ENCODE peak calls at places on chromosomes 11 and 22, in ten cellular contexts. Q is fibroblast of pulmonary artery, G is WERI-Rb-1, E is GM12878, K is stomach, H is SK-N-SH, Y is left ventricle myocardium inferior, A is A673, Z is epithelial cell of esophagus, I is lung. R is an unnamed sample.

GRCh38 chr22:33923033-33923432 is 2.8 kb upstream of the LARGE1 start:
- DNase-seq in A (no peak), Y (no peak), Z (no peak), H (no peak), K (no peak), E (no peak), Q (peak; percentile 35), G (no peak), I (no peak), R (no peak)

GRCh38 chr11:46916669-46917108 is 1.7 kb downstream of the LRP4 start:
- DNase-seq in K (peak; percentile 51), Y (peak; percentile 70), H (peak; percentile 81), E (no peak), G (peak; percentile 52), A (peak; percentile 96), Q (peak; percentile 80), Z (peak; percentile 85), I (no peak), R (no peak)

GRCh38 chr11:3905080-3905953 is 49.9 kb downstream of the STIM1 start:
- DNase-seq in Q (peak; percentile 86), K (peak; percentile 34), G (no peak), I (peak; percentile 42), E (no peak), Y (no peak), H (no peak), A (no peak), Z (peak; percentile 91), R (no peak)

GRCh38 chr22:29259253-29259899 is 8.4 kb downstream of the RHBDD3 start:
- DNase-seq in Y (no peak), E (no peak), K (no peak), A (no peak), Z (no peak), H (peak; percentile 42), I (no peak), G (no peak), Q (no peak), R (no peak)

GRCh38 chr11:113329725-113330124 is 15.3 kb downstream of the TTC12 start:
- DNase-seq in E (no peak), K (no peak), G (no peak), H (no peak), I (no peak), Z (no peak), Q (no peak), A (no peak), Y (no peak), R (no peak)

GRCh38 chr22:40310081-40310770 is 36.1 kb upstream of the ADSL start:
- DNase-seq in G (no peak), K (no peak), Y (no peak), Z (no peak), E (no peak), Q (peak; percentile 36), I (no peak), A (no peak), H (no peak), R (no peak)

GRCh38 chr11:123616505-123617198 is 37.8 kb downstream of the SCN3B start:
- DNase-seq in E (no peak), Z (peak; percentile 93), Y (peak; percentile 70), Q (peak; percentile 91), K (no peak), A (peak; percentile 25), I (peak; percentile 34), G (no peak), H (peak; percentile 67), R (no peak)

GRCh38 chr11:87878373-87878779 is 296.9 kb downstream of the RAB38 start:
- DNase-seq in A (peak; percentile 58), I (no peak), Z (peak; percentile 66), H (no peak), Y (no peak), E (no peak), G (peak; percentile 32), K (no peak), Q (peak; percentile 73), R (no peak)

GRCh38 chr11:93444671-93445073 is 98.5 kb downstream of the SMCO4 start:
- DNase-seq in A (no peak), Z (peak; percentile 91), G (peak; percentile 14), H (no peak), K (no peak), I (no peak), E (no peak), Y (no peak), Q (peak; percentile 42), R (no peak)

GRCh38 chr11:2770556-2771301 is 70.9 kb upstream of the KCNQ1OT1 start:
- DNase-seq in H (no peak), I (peak; percentile 14), A (no peak), G (peak; percentile 7), Z (no peak), K (peak; percentile 23), E (no peak), Q (no peak), Y (no peak), R (no peak)

DNA sequence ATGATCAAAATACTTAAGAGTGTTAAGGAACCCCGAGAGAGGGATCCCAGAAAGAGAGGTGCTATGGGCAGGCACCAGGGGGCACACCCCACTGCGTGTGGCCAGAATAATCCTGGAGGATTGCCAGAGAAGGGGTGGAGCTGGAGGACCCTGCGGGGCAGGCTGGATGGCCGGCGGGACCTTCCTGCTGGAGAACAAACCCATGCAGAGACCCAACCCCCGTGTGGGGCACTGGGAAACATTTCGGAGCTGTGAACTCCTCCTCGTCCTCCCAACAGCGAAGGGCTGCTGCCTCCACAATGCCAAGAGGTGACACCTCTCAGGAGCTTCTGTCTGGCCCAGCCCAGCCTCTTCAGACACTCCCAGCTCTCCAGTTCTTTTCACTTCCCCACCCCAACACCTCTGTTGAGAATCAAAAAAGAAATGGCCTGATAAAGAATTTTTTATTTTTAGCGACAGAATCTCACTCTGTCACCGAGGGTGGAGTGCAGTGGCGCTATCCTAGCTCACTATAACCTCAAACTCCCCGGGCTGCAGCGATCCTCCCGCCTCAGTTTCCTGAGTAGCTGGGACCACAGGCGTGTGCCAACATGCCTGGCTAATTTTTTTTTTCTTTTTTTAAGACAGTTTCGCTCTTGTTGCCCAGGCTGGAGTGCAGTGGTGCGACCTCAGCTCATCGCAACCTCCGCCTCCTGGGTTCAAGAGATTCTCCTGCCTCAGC is 25.6 kb downstream of the RHOD start:
- DNase-seq in Z (no peak), H (peak; percentile 55), K (no peak), I (no peak), Q (peak; percentile 11), A (no peak), E (no peak), Y (no peak), G (peak; percentile 54), R (no peak)
- TF ChIP-seq CTCF in Z (peak; percentile 19), H (no peak), K (no peak), I (no peak), Q (no peak), A (no peak), E (no peak), Y (no peak), G (peak; percentile 18), R (peak; percentile 24)

GRCh38 chr22:20983081-20983745 is 1.1 kb downstream of the LZTR1 start:
- DNase-seq in A (no peak), Y (no peak), Q (no peak), Z (no peak), H (no peak), G (no peak), E (no peak), I (no peak), K (no peak), R (no peak)

GRCh38 chr22:20988573-20989322 is 6.7 kb downstream of the LZTR1 start:
- DNase-seq in Z (no peak), K (no peak), Y (no peak), A (no peak), I (no peak), H (no peak), G (no peak), E (no peak), Q (no peak), R (no peak)

GRCh38 chr22:20986365-20986764 is 4.3 kb downstream of the LZTR1 start:
- DNase-seq in A (no peak), G (no peak), E (no peak), H (no peak), Y (no peak), Z (no peak), I (no peak), Q (no peak), K (no peak), R (no peak)

GRCh38 chr22:20987375-20987774 is 5.3 kb downstream of the LZTR1 start:
- DNase-seq in G (no peak), Y (no peak), K (no peak), Q (no peak), H (no peak), Z (no peak), I (no peak), A (no peak), E (no peak), R (no peak)

GRCh38 chr22:20985720-20986119 is 3.6 kb downstream of the LZTR1 start:
- DNase-seq in Q (no peak), K (no peak), A (no peak), Z (no peak), H (no peak), G (no peak), E (no peak), Y (no peak), I (no peak), R (no peak)
- H3K4me3 ChIP-seq in Q (no peak overlapping the region), K (no peak overlapping the region), A (no peak overlapping the region), Z (no peak overlapping the region), H (no peak overlapping the region), G (no peak overlapping the region), E (no peak overlapping the region), Y (no peak overlapping the region), I (no peak overlapping the region), R (no peak overlapping the region)

GRCh38 chr11:81574301-81574700 is 1159.4 kb downstream of the FAM181B start:
- DNase-seq in K (no peak), G (no peak), Y (no peak), A (peak; percentile 98), Z (no peak), Q (no peak), H (no peak), I (no peak), E (no peak), R (no peak)

GRCh38 chr11:81570669-81571068 is 1163.0 kb downstream of the FAM181B start:
- DNase-seq in A (peak; percentile 28), E (no peak), Y (no peak), Z (no peak), K (no peak), I (no peak), H (no peak), Q (no peak), G (no peak), R (no peak)

GRCh38 chr11:81573367-81573766 is 1160.3 kb downstream of the FAM181B start:
- DNase-seq in Z (peak; percentile 0), Y (no peak), E (no peak), H (no peak), K (no peak), G (no peak), A (no peak), I (no peak), Q (no peak), R (no peak)

GRCh38 chr11:81569999-81570398 is 1163.7 kb downstream of the FAM181B start:
- DNase-seq in H (no peak), Z (no peak), E (no peak), A (peak; percentile 11), I (no peak), Y (no peak), G (no peak), K (no peak), Q (no peak), R (no peak)
- TF ChIP-seq CTCF in H (peak; percentile 22), Z (no peak), E (no peak), A (peak; percentile 54), I (no peak), Y (no peak), G (no peak), K (no peak), Q (no peak), R (no peak)

DNA sequence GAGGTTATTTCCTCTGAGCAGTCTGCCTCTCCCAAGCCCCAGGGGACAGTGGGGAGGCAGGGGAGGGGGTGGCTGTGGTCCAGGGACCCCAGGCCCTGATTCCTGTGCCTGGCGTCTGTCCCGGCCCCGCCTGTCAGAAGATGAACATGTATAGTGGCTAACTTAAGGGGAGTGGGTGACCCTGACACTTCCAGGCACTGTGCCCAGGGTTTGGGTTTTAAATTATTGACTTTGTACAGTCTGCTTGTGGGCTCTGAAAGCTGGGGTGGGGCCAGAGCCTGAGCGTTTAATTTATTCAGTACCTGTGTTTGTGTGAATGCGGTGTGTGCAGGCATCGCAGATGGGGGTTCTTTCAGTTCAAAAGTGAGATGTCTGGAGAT is 3.1 kb downstream of the PIM3 start:
- DNase-seq in H (peak; percentile 10), A (no peak), Z (no peak), Y (peak; percentile 15), G (no peak), E (no peak), K (peak; percentile 75), Q (no peak), I (peak; percentile 32), R (no peak)
- H3K4me3 ChIP-seq in H (no peak overlapping the region), A (peak overlapping the region; percentile 93), Z (peak overlapping the region; percentile 80), Y (peak overlapping the region; percentile 96), G (no peak overlapping the region), E (peak overlapping the region; percentile 98), K (peak overlapping the region; percentile 99), Q (peak overlapping the region; percentile 82), I (peak overlapping the region; percentile 61), R (peak overlapping the region; percentile 95)